ENCODE peak calls at places on chromosomes 7 and 10, in four cellular contexts. U, M, R and E are unnamed samples.

GRCh38 chr7:140542226-140542625 is 62.9 kb upstream of the MKRN1 start:
- DNase-seq in U (no peak), M (no peak), R (no peak), E (no peak)

GRCh38 chr10:114632869-114633715 is 25.0 kb downstream of the ABLIM1 start:
- DNase-seq in R (no peak), U (peak), M (no peak), E (no peak)

GRCh38 chr7:28732037-28732869 is 225.9 kb downstream of the TRIL start:
- DNase-seq in R (peak), M (no peak), U (peak), E (peak)

GRCh38 chr7:2049782-2050510 is 182.8 kb downstream of the MAD1L1 start:
- DNase-seq in R (no peak), U (no peak), M (peak), E (no peak)

GRCh38 chr10:51985326-51985725 is 285.9 kb upstream of the CSTF2T start:
- DNase-seq in M (no peak), U (no peak), R (no peak), E (no peak)

GRCh38 chr7:92904292-92905131 is 68.1 kb upstream of the CDK6 start:
- DNase-seq in R (no peak), U (peak), M (peak), E (peak)

GRCh38 chr7:77866791-77867190 is 68.2 kb downstream of the PHTF2 start:
- DNase-seq in R (no peak), U (peak), M (no peak), E (peak)

GRCh38 chr7:96217147-96217546 is 104.8 kb downstream of the SLC25A13 start:
- DNase-seq in R (no peak), U (peak), M (no peak), E (no peak)

GRCh38 chr7:94600267-94600666 is 55.7 kb downstream of the SGCE start:
- DNase-seq in M (no peak), R (no peak), U (no peak), E (no peak)

GRCh38 chr7:2972531-2973161 is 71.0 kb downstream of the CARD11 start:
- DNase-seq in U (no peak), M (no peak), R (no peak), E (no peak)

GRCh38 chr10:21519981-21520436 is 5.5 kb downstream of the SKIDA1 start:
- DNase-seq in U (peak), M (no peak), R (peak), E (peak)

GRCh38 chr10:87771871-87772500 is 46.0 kb downstream of the ATAD1 start:
- DNase-seq in R (peak), U (peak), M (no peak), E (peak)

GRCh38 chr7:140901946-140902304 is 22.8 kb downstream of the BRAF start:
- DNase-seq in U (no peak), M (no peak), R (no peak), E (no peak)

GRCh38 chr10:132961864-132962622 is 19.7 kb upstream of the CFAP46 start:
- DNase-seq in R (no peak), M (peak), U (peak), E (peak)

GRCh38 chr10:46992794-46993552 is 81.7 kb downstream of the PTPN20 start:
- DNase-seq in U (peak), R (no peak), M (no peak), E (peak)

GRCh38 chr7:22137466-22137865 is 191.8 kb upstream of the CDCA7L start:
- DNase-seq in U (no peak), R (no peak), M (no peak), E (no peak)

GRCh38 chr7:44393238-44394111 is 68.1 kb upstream of the CAMK2B start:
- DNase-seq in M (no peak), R (no peak), U (no peak), E (peak)

GRCh38 chr7:135745702-135746312 is 2.8 kb downstream of the FAM180A start:
- DNase-seq in R (no peak), U (peak), M (no peak), E (no peak)

GRCh38 chr7:139582130-139582650 is 58.7 kb downstream of the CLEC2L start:
- DNase-seq in M (no peak), R (no peak), U (no peak), E (no peak)

GRCh38 chr7:130721486-130722277 is 12.3 kb downstream of the KLF14 start:
- DNase-seq in U (peak), R (peak), M (no peak), E (peak)

GRCh38 chr10:79331709-79332108 is 15.6 kb upstream of the PPIF start:
- DNase-seq in U (peak), R (no peak), M (peak), E (peak)

GRCh38 chr10:88107698-88108097 is 244.3 kb downstream of the PTEN start:
- DNase-seq in U (no peak), R (no peak), M (no peak), E (no peak)

GRCh38 chr7:115851291-115851690 is 179.3 kb downstream of the TFEC start:
- DNase-seq in R (peak), M (no peak), U (peak), E (peak)

GRCh38 chr7:149686001-149686400 is 87.4 kb downstream of the ZNF467 start:
- DNase-seq in R (no peak), U (no peak), M (no peak), E (no peak)